ENCODE peak calls at places on chromosomes 3 and 15, in nine cellular contexts. H, R, L, M, B, G, X, D and V are unnamed samples.

GRCh38 chr3:159583662-159584061 is 405.0 kb upstream of the IL12A start:
- DNase-seq in R (no peak), B (no peak), M (no peak), D (no peak), H (no peak), X (no peak), L (no peak), G (no peak), V (no peak)

GRCh38 chr3:95750097-95750496 is 1064.3 kb upstream of the EPHA6 start:
- DNase-seq in G (no peak), X (no peak), R (no peak), H (no peak), B (no peak), M (no peak), L (no peak), D (no peak), V (no peak)

GRCh38 chr3:191762323-191762960 is 301.5 kb downstream of the PYDC2 start:
- DNase-seq in D (no peak), H (no peak), X (no peak), B (peak), L (no peak), G (no peak), M (no peak), R (no peak), V (no peak)

GRCh38 chr15:43763819-43764446 is 12.8 kb downstream of the ELL3 start:
- DNase-seq in R (no peak), M (no peak), G (no peak), L (no peak), B (no peak), X (no peak), D (no peak), H (no peak), V (no peak)

GRCh38 chr3:127418560-127419099 is 130.8 kb upstream of the PRR20G start:
- DNase-seq in R (no peak), B (no peak), D (no peak), X (no peak), M (no peak), L (no peak), H (no peak), G (no peak), V (no peak)

GRCh38 chr3:148789156-148789555 is 38.5 kb upstream of the CPB1 start:
- DNase-seq in D (no peak), X (no peak), M (no peak), R (no peak), L (no peak), B (no peak), H (peak), G (no peak), V (no peak)

GRCh38 chr15:57548325-57548724 is 43.4 kb upstream of the MYZAP start:
- DNase-seq in X (no peak), L (no peak), B (no peak), R (no peak), D (no peak), M (no peak), G (no peak), H (no peak), V (no peak)

GRCh38 chr3:122676759-122677158 is 3.9 kb upstream of the PARP14 start:
- DNase-seq in G (no peak), H (no peak), B (peak), R (no peak), D (no peak), X (no peak), L (no peak), M (no peak), V (no peak)

GRCh38 chr3:50971487-50971924 is 296.8 kb downstream of the DOCK3 start:
- DNase-seq in H (no peak), B (peak), X (no peak), L (peak), R (peak), G (peak), M (no peak), D (no peak), V (peak)

GRCh38 chr15:31228980-31229826 is 97.4 kb upstream of the KLF13 start:
- DNase-seq in M (no peak), B (peak), L (no peak), R (no peak), D (peak), G (no peak), X (no peak), H (no peak), V (no peak)

GRCh38 chr3:128404276-128405062 is 62.2 kb downstream of the DNAJB8 start:
- DNase-seq in M (no peak), G (no peak), X (no peak), B (no peak), L (no peak), H (no peak), R (no peak), D (no peak), V (no peak)

GRCh38 chr3:188001052-188001567 is 152.8 kb upstream of the LPP start:
- DNase-seq in G (no peak), X (no peak), D (no peak), H (no peak), M (no peak), R (no peak), L (no peak), B (no peak), V (no peak)

GRCh38 chr3:85193565-85193964 is 234.8 kb downstream of the CADM2 start:
- DNase-seq in D (no peak), L (no peak), X (no peak), G (no peak), R (no peak), B (peak), H (no peak), M (no peak), V (no peak)

GRCh38 chr15:50252556-50252955 is 13.0 kb downstream of the HDC start:
- DNase-seq in H (no peak), X (no peak), L (no peak), M (no peak), B (no peak), G (no peak), D (no peak), R (no peak), V (no peak)

GRCh38 chr3:139937674-139938279 is 2.8 kb downstream of the CLSTN2 start:
- DNase-seq in D (peak), G (no peak), X (no peak), R (no peak), L (no peak), H (peak), M (peak), B (peak), V (no peak)

GRCh38 chr3:26484140-26484539 is 138.4 kb upstream of the LRRC3B start:
- DNase-seq in X (no peak), D (no peak), R (peak), L (no peak), G (no peak), H (no peak), B (peak), M (no peak), V (no peak)

GRCh38 chr15:55289573-55290360 is at the start of gene RAB27A:
- DNase-seq in H (peak), R (peak), X (peak), M (no peak), L (peak), D (peak), B (peak), G (peak), V (peak)

GRCh38 chr15:68364028-68364659 is 67.8 kb downstream of the ITGA11 start:
- DNase-seq in R (no peak), H (no peak), B (no peak), L (no peak), G (no peak), M (no peak), D (no peak), X (no peak), V (no peak)

GRCh38 chr3:69085543-69086132 is 901 bp downstream of the ARL6IP5 start:
- DNase-seq in L (no peak), R (no peak), H (no peak), B (peak), X (no peak), G (no peak), D (no peak), M (no peak), V (no peak)

GRCh38 chr15:28081594-28081993 is 17.5 kb downstream of the OCA2 start:
- DNase-seq in L (no peak), H (no peak), M (no peak), G (no peak), D (no peak), B (no peak), R (no peak), X (no peak), V (no peak)

GRCh38 chr3:73667889-73668288 is 43.1 kb upstream of the PDZRN3 start:
- DNase-seq in M (no peak), G (no peak), H (no peak), D (no peak), R (no peak), L (no peak), X (no peak), B (no peak), V (no peak)

GRCh38 chr15:93028632-93029612 is 60.1 kb downstream of the RGMA start:
- DNase-seq in M (peak), H (no peak), X (peak), R (no peak), D (peak), G (no peak), B (peak), L (no peak), V (no peak)

GRCh38 chr3:115420086-115420485 is 203.2 kb upstream of the GAP43 start:
- DNase-seq in R (no peak), L (no peak), X (no peak), D (no peak), M (no peak), G (no peak), B (no peak), H (no peak), V (no peak)

GRCh38 chr15:41160639-41161315 is 44.7 kb upstream of the INO80 start:
- DNase-seq in D (no peak), H (no peak), X (no peak), R (no peak), L (no peak), G (no peak), B (no peak), M (no peak), V (no peak)

GRCh38 chr15:29123171-29123570 is 146.5 kb downstream of the NSMCE3 start:
- DNase-seq in X (no peak), M (no peak), H (no peak), B (no peak), G (no peak), D (no peak), L (no peak), R (no peak), V (no peak)

GRCh38 chr3:158794936-158795518 is 6.8 kb upstream of the MFSD1 start:
- DNase-seq in H (no peak), X (no peak), R (no peak), D (no peak), L (no peak), G (no peak), B (peak), M (no peak), V (no peak)

GRCh38 chr3:115553796-115554495 is 69.4 kb upstream of the GAP43 start:
- DNase-seq in H (no peak), R (no peak), X (no peak), L (no peak), B (no peak), D (no peak), G (no peak), M (no peak), V (no peak)

GRCh38 chr3:1092771-1093170 is at the start of gene CNTN6:
- DNase-seq in M (no peak), L (no peak), G (no peak), B (no peak), X (no peak), R (no peak), D (no peak), H (no peak), V (no peak)

GRCh38 chr15:41894251-41894790 is 468 bp upstream of the SPTBN5 start:
- DNase-seq in D (no peak), B (no peak), H (no peak), R (no peak), G (no peak), L (no peak), M (no peak), X (no peak), V (no peak)